ENCODE peak calls at places on chromosomes 11 and 22, in eight cellular contexts. P is HL-60; B is foreskin fibroblast; O is pancreas; H is psoas muscle; M is mucosa of descending colon; U is CD8-positive, alpha-beta T cell; R is HepG2. V is an unnamed sample.

GRCh38 chr22:38218661-38219331 is 17.0 kb downstream of the MAFF start:
- DNase-seq in R (peak), M (peak), H (peak), P (no peak), O (peak), B (peak), U (no peak), V (peak)

GRCh38 chr11:48164836-48165235 is 51.8 kb upstream of the OR4B1 start:
- DNase-seq in U (no peak), B (no peak), M (no peak), R (no peak), P (no peak), O (no peak), H (no peak), V (no peak)

GRCh38 chr11:85661972-85662664 is 2.8 kb downstream of the CREBZF start:
- DNase-seq in U (no peak), O (no peak), R (no peak), H (no peak), P (no peak), B (peak), M (no peak), V (no peak)

GRCh38 chr22:47625531-47626427 is 863.3 kb downstream of the TBC1D22A start:
- DNase-seq in H (no peak), O (no peak), P (no peak), R (no peak), M (no peak), U (no peak), B (no peak), V (no peak)

GRCh38 chr11:131810511-131810910 is 440.1 kb downstream of the NTM start:
- DNase-seq in P (no peak), O (no peak), R (no peak), U (no peak), H (no peak), M (no peak), B (peak), V (no peak)

GRCh38 chr11:62127941-62128770 is 4.3 kb downstream of the INCENP start:
- DNase-seq in U (no peak), H (no peak), P (no peak), B (no peak), M (no peak), O (no peak), R (no peak), V (no peak)

GRCh38 chr11:41058138-41058537 is 401.3 kb downstream of the LRRC4C start:
- DNase-seq in U (no peak), B (no peak), H (no peak), O (no peak), P (no peak), M (no peak), R (no peak), V (no peak)

GRCh38 chr11:17898782-17899181 is 114.1 kb downstream of the SERGEF start:
- DNase-seq in P (no peak), M (no peak), B (no peak), O (no peak), U (no peak), H (no peak), R (no peak), V (no peak)

GRCh38 chr11:4606231-4607015 is 1.6 kb downstream of the TRIM68 start:
- DNase-seq in P (no peak), O (no peak), U (no peak), R (no peak), H (no peak), M (peak), B (peak), V (no peak)

GRCh38 chr11:60866911-60867870 is at the start of gene ZP1:
- DNase-seq in U (no peak), P (no peak), R (no peak), O (peak), B (no peak), M (no peak), H (no peak), V (no peak)

GRCh38 chr11:694563-695331 is at the start of gene DEAF1:
- DNase-seq in M (peak), P (peak), R (peak), O (peak), H (peak), U (peak), B (peak), V (peak)

GRCh38 chr22:35326854-35327562 is 27.3 kb downstream of the TOM1 start:
- DNase-seq in B (no peak), P (no peak), O (no peak), R (no peak), H (no peak), M (no peak), U (no peak), V (no peak)

GRCh38 chr11:46363031-46363407 is 15.8 kb downstream of the DGKZ start:
- DNase-seq in B (no peak), R (no peak), M (no peak), U (no peak), H (peak), P (no peak), O (no peak), V (no peak)
- H3K4me3 ChIP-seq in B (no peak), R (no peak), M (no peak), U (no peak), H (peak), P (peak), O (peak), V (no peak)

DNA sequence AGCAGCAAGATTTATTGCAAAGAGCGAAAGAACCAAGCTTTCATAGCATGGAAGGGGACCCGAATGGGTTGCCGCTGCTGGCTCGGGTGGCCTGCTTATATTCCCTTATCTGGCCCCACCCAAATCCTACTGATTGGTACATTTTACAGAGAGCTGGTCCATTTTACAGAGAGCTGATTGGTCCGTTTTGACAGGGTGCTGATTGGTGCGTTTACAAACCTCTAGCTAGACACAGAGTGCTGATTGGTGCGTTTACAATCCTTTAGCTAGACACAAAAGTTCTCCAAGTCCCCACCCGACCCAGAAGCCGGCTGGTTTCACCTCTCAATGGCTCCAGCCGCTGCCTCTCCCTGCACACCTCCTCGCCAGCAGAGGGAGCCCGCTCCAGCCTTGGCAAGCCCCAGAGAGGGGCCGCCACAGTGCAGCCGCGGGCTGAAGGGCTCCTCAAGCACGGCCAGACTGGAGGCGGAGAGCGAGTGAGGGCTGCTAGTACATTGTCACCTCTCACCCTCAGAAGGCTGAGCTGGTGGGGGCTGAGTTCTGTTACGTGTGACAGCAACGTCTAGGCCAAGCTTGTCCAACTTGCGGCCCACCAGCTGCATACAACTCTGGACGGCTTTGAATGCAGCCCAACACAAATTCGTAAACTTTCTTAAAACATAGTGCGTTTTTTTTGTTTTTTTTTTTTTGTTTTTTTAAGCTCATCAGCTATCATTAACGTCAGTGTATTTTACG is 8.7 kb downstream of the PTH start:
- DNase-seq in B (no peak), P (no peak), U (peak), R (peak), M (peak), H (peak), O (peak), V (no peak)
- TF ChIP-seq CTCF in B (peak), P (peak), U (peak), R (peak), M (peak), H (peak), O (peak), V (peak)

GRCh38 chr11:76624515-76625379 is 45.8 kb downstream of the LRRC32 start:
- DNase-seq in H (no peak), M (no peak), O (no peak), B (no peak), U (no peak), P (no peak), R (no peak), V (no peak)
- H3K4me3 ChIP-seq in H (no peak), M (no peak), O (no peak), B (no peak), U (no peak), P (no peak), R (no peak), V (no peak)

GRCh38 chr11:130144721-130145327 is 14.8 kb upstream of the ST14 start:
- DNase-seq in P (no peak), H (no peak), O (no peak), M (no peak), U (no peak), B (no peak), R (peak), V (no peak)

GRCh38 chr11:130145328-130145812 is 14.2 kb upstream of the ST14 start:
- DNase-seq in P (no peak), H (no peak), O (no peak), U (no peak), R (peak), M (peak), B (no peak), V (no peak)

GRCh38 chr11:130145975-130146776 is 13.4 kb upstream of the ST14 start:
- DNase-seq in O (peak), M (peak), U (no peak), H (peak), B (peak), R (peak), P (no peak), V (no peak)

GRCh38 chr11:130141561-130142341 is 17.8 kb upstream of the ST14 start:
- DNase-seq in P (no peak), O (no peak), R (no peak), H (no peak), M (no peak), B (no peak), U (no peak), V (no peak)

GRCh38 chr11:130144129-130144528 is 15.5 kb upstream of the ST14 start:
- DNase-seq in O (no peak), H (no peak), U (no peak), P (no peak), B (no peak), M (peak), R (peak), V (no peak)
- TF ChIP-seq CTCF in O (no peak), H (no peak), U (no peak), P (no peak), B (no peak), M (no peak), R (peak), V (no peak)

DNA sequence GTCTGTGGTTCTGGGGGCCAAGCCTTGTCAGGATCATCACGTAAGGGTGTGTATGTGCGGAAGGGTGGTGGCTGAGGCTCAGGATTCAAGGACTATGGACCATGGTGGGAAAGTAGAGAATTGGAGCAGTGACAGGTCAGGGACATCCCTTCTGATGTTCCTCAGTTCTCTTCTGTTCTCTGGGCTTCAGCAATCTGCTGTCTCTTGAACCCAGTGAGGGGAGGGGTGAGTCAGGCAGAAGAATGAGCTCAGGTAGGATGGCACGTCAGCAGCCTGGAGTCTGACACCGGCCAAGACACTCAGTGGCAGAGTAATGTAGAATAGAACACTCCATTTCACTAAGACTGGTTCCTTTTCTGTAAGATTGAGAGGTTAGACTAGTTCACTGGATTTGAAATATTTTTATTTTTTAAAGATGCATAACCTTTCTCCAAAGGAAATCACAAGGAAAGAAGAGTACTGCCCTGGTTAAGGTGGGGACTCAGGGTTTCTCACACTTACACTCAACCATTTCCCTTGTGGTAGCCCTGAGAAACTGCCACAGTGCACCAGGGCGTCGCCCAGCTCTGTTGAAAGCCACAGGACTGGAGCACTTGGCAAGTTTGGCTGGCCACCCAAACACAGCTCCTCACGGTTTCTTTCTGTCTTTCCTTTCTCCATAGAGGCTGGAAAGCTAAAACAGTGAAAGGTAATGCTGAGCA is 23.2 kb upstream of the MICAL2 start:
- DNase-seq in P (no peak), B (peak), O (no peak), R (no peak), H (peak), U (peak), M (peak), V (no peak)
- H3K4me3 ChIP-seq in P (no peak), B (peak), O (no peak), R (no peak), H (no peak), U (no peak), M (no peak), V (peak)

GRCh38 chr11:71120346-71120963 is 131.9 kb downstream of the SHANK2 start:
- DNase-seq in H (no peak), R (peak), P (no peak), U (no peak), B (no peak), M (peak), O (peak), V (no peak)
- TF ChIP-seq CTCF in H (no peak), R (peak), P (no peak), U (no peak), B (no peak), M (no peak), O (no peak), V (peak)

GRCh38 chr22:46295277-46295971 is 1.2 kb upstream of the GTSE1 start:
- DNase-seq in R (no peak), H (no peak), B (no peak), O (no peak), U (no peak), P (no peak), M (no peak), V (no peak)
- H3K4me3 ChIP-seq in R (peak), H (peak), B (no peak), O (no peak), U (peak), P (peak), M (no peak), V (peak)